ENCODE peak calls at places on chromosomes 1 and 21, in nine cellular contexts. One of them, this sample, is unnamed. For H4K20me1, the result is how much of the 10 kb centered on the place peaks cover.

GRCh38 chr1:112558634-112559033 is 49.9 kb downstream of the WNT2B start:
- DNase-seq in SK-N-SH: no peak
- DNase-seq in GM23248: no peak
- DNase-seq in OCI-LY7: no peak
- DNase-seq in osteoblast: no peak
- DNase-seq in hepatocyte: no peak
- DNase-seq in H1: no peak
- DNase-seq in GM23338: no peak
- DNase-seq in H9: no peak
- DNase-seq in this sample: no peak

GRCh38 chr1:227152525-227152924 is 165.8 kb downstream of the CDC42BPA start:
- DNase-seq in SK-N-SH: no peak
- DNase-seq in GM23248: no peak
- DNase-seq in OCI-LY7: no peak
- DNase-seq in osteoblast: no peak
- DNase-seq in hepatocyte: no peak
- DNase-seq in H1: no peak
- DNase-seq in GM23338: no peak
- DNase-seq in H9: no peak
- DNase-seq in this sample: no peak

GRCh38 chr1:204791453-204792366 is 79.0 kb upstream of the NFASC start:
- DNase-seq in SK-N-SH: peak
- DNase-seq in GM23248: peak
- DNase-seq in OCI-LY7: peak
- DNase-seq in osteoblast: peak
- DNase-seq in hepatocyte: peak
- DNase-seq in H1: peak
- DNase-seq in GM23338: peak
- DNase-seq in H9: peak
- DNase-seq in this sample: peak

GRCh38 chr1:96075704-96076455 is 645.7 kb upstream of the PTBP2 start:
- DNase-seq in SK-N-SH: no peak
- DNase-seq in GM23248: no peak
- DNase-seq in OCI-LY7: no peak
- DNase-seq in osteoblast: no peak
- DNase-seq in hepatocyte: no peak
- DNase-seq in H1: no peak
- DNase-seq in GM23338: no peak
- DNase-seq in H9: no peak
- DNase-seq in this sample: no peak

GRCh38 chr21:21688877-21689276 is 690.7 kb downstream of the NCAM2 start:
- DNase-seq in SK-N-SH: peak
- DNase-seq in GM23248: peak
- DNase-seq in OCI-LY7: no peak
- DNase-seq in osteoblast: no peak
- DNase-seq in hepatocyte: peak
- DNase-seq in H1: peak
- DNase-seq in GM23338: peak
- DNase-seq in H9: peak
- DNase-seq in this sample: peak

GRCh38 chr1:205456868-205457724 is 1.3 kb upstream of the BLACAT1 start:
- DNase-seq in SK-N-SH: peak
- DNase-seq in GM23248: no peak
- DNase-seq in OCI-LY7: no peak
- DNase-seq in osteoblast: peak
- DNase-seq in hepatocyte: no peak
- DNase-seq in H1: peak
- DNase-seq in GM23338: peak
- DNase-seq in H9: peak
- DNase-seq in this sample: no peak

GRCh38 chr1:69055223-69055622 is 512.5 kb upstream of the LRRC7 start:
- DNase-seq in SK-N-SH: no peak
- DNase-seq in GM23248: no peak
- DNase-seq in OCI-LY7: no peak
- DNase-seq in osteoblast: no peak
- DNase-seq in hepatocyte: no peak
- DNase-seq in H1: no peak
- DNase-seq in GM23338: no peak
- DNase-seq in H9: no peak
- DNase-seq in this sample: peak

GRCh38 chr1:228798047-228798446 is 62.8 kb downstream of the RHOU start:
- DNase-seq in SK-N-SH: no peak
- DNase-seq in GM23248: no peak
- DNase-seq in OCI-LY7: no peak
- DNase-seq in osteoblast: no peak
- DNase-seq in hepatocyte: no peak
- DNase-seq in H1: no peak
- DNase-seq in GM23338: no peak
- DNase-seq in H9: no peak
- DNase-seq in this sample: no peak

GRCh38 chr1:221439008-221439733 is 302.7 kb downstream of the DUSP10 start:
- DNase-seq in SK-N-SH: no peak
- DNase-seq in GM23248: peak
- DNase-seq in OCI-LY7: no peak
- DNase-seq in osteoblast: peak
- DNase-seq in hepatocyte: peak
- DNase-seq in H1: no peak
- DNase-seq in GM23338: no peak
- DNase-seq in H9: no peak
- DNase-seq in this sample: peak

GRCh38 chr1:75589637-75590036 is 21.3 kb downstream of the SLC44A5 start:
- DNase-seq in SK-N-SH: no peak
- DNase-seq in GM23248: no peak
- DNase-seq in OCI-LY7: no peak
- DNase-seq in osteoblast: no peak
- DNase-seq in hepatocyte: no peak
- DNase-seq in H1: no peak
- DNase-seq in GM23338: peak
- DNase-seq in H9: no peak
- DNase-seq in this sample: no peak

GRCh38 chr1:88350648-88351047 is 333.4 kb upstream of the PKN2 start:
- DNase-seq in SK-N-SH: no peak
- DNase-seq in GM23248: no peak
- DNase-seq in OCI-LY7: no peak
- DNase-seq in osteoblast: no peak
- DNase-seq in hepatocyte: no peak
- DNase-seq in H1: no peak
- DNase-seq in GM23338: no peak
- DNase-seq in H9: no peak
- DNase-seq in this sample: no peak

GRCh38 chr1:233364695-233365539 is 37.4 kb downstream of the MAP3K21 start:
- DNase-seq in SK-N-SH: peak
- DNase-seq in GM23248: peak
- DNase-seq in OCI-LY7: peak
- DNase-seq in osteoblast: peak
- DNase-seq in hepatocyte: no peak
- DNase-seq in H1: no peak
- DNase-seq in GM23338: peak
- DNase-seq in H9: no peak
- DNase-seq in this sample: peak

GRCh38 chr1:227712648-227713047 is 22.5 kb downstream of the JMJD4 start:
- DNase-seq in SK-N-SH: no peak
- DNase-seq in GM23248: no peak
- DNase-seq in OCI-LY7: no peak
- DNase-seq in osteoblast: no peak
- DNase-seq in hepatocyte: no peak
- DNase-seq in H1: no peak
- DNase-seq in GM23338: no peak
- DNase-seq in H9: no peak
- DNase-seq in this sample: no peak

GRCh38 chr1:213425631-213426030 is 374.6 kb downstream of the RPS6KC1 start:
- DNase-seq in SK-N-SH: no peak
- DNase-seq in GM23248: no peak
- DNase-seq in OCI-LY7: no peak
- DNase-seq in osteoblast: no peak
- DNase-seq in hepatocyte: no peak
- DNase-seq in H1: no peak
- DNase-seq in GM23338: no peak
- DNase-seq in H9: no peak
- DNase-seq in this sample: no peak

GRCh38 chr1:92980732-92981647 is 19.7 kb upstream of the DIPK1A start:
- DNase-seq in SK-N-SH: no peak
- DNase-seq in GM23248: no peak
- DNase-seq in OCI-LY7: peak
- DNase-seq in osteoblast: no peak
- DNase-seq in hepatocyte: no peak
- DNase-seq in H1: no peak
- DNase-seq in GM23338: no peak
- DNase-seq in H9: no peak
- DNase-seq in this sample: no peak

GRCh38 chr1:54582566-54583306 is 34.7 kb downstream of the ACOT11 start:
- DNase-seq in SK-N-SH: peak
- DNase-seq in GM23248: no peak
- DNase-seq in OCI-LY7: no peak
- DNase-seq in osteoblast: peak
- DNase-seq in hepatocyte: no peak
- DNase-seq in H1: peak
- DNase-seq in GM23338: peak
- DNase-seq in H9: peak
- DNase-seq in this sample: no peak

GRCh38 chr1:49045371-49045770 is 268.7 kb upstream of the BEND5 start:
- DNase-seq in SK-N-SH: no peak
- DNase-seq in GM23248: no peak
- DNase-seq in OCI-LY7: no peak
- DNase-seq in osteoblast: no peak
- DNase-seq in hepatocyte: no peak
- DNase-seq in H1: no peak
- DNase-seq in GM23338: no peak
- DNase-seq in H9: no peak
- DNase-seq in this sample: no peak
- H4K20me1 ChIP-seq in SK-N-SH: under half
- H4K20me1 ChIP-seq in GM23248: under half
- H4K20me1 ChIP-seq in OCI-LY7: under half
- H4K20me1 ChIP-seq in osteoblast: under half
- H4K20me1 ChIP-seq in hepatocyte: under half
- H4K20me1 ChIP-seq in H1: under half
- H4K20me1 ChIP-seq in GM23338: under half
- H4K20me1 ChIP-seq in H9: under half
- H4K20me1 ChIP-seq in this sample: under half

DNA sequence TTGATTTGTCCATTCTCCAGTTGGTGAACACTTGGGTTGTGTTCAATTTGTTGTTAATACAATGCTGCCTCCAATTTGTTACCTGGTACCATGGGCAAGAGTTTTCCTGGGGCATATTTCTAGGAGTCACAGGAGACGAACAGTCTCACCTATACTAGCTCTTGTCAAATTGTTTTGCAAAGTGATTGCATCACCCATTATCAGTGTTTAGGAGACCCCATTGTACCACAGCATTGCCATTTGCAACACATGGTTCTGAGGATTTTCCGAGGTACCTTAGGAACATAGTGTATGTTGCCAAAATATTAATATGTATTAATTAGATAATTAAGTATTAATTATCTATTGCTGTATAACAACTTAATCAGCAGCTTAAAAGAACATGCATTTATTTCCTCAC is 97.8 kb downstream of the LPAR3 start:
- DNase-seq in SK-N-SH: no peak
- DNase-seq in GM23248: no peak
- DNase-seq in OCI-LY7: no peak
- DNase-seq in osteoblast: no peak
- DNase-seq in hepatocyte: no peak
- DNase-seq in H1: no peak
- DNase-seq in GM23338: no peak
- DNase-seq in H9: no peak
- DNase-seq in this sample: no peak
- H4K20me1 ChIP-seq in SK-N-SH: under half
- H4K20me1 ChIP-seq in GM23248: under half
- H4K20me1 ChIP-seq in OCI-LY7: under half
- H4K20me1 ChIP-seq in osteoblast: under half
- H4K20me1 ChIP-seq in hepatocyte: under half
- H4K20me1 ChIP-seq in H1: under half
- H4K20me1 ChIP-seq in GM23338: under half
- H4K20me1 ChIP-seq in H9: under half
- H4K20me1 ChIP-seq in this sample: under half

DNA sequence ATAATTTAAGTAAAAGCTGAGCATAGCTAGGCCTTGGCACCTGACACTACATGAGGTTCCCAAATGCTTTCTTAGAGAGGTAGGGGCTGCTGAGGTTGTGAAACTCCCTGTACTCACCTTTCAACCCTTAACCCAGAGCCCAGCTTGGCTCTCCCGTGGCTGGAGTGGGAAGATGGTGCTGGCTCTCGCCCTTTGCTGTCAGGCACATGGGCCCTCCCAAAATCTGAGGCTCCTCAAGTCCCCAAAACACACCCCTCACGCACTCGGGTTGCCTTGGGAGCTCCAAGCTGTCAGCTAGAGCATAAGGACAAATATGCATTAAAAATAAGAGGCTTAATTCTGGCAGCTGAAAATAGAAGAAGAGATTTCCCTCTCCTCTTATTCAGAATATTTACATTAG is 46.7 kb upstream of the PLPPR4 start:
- DNase-seq in SK-N-SH: no peak
- DNase-seq in GM23248: no peak
- DNase-seq in OCI-LY7: no peak
- DNase-seq in osteoblast: no peak
- DNase-seq in hepatocyte: no peak
- DNase-seq in H1: peak
- DNase-seq in GM23338: peak
- DNase-seq in H9: peak
- DNase-seq in this sample: no peak
- H4K20me1 ChIP-seq in SK-N-SH: under half
- H4K20me1 ChIP-seq in GM23248: under half
- H4K20me1 ChIP-seq in OCI-LY7: under half
- H4K20me1 ChIP-seq in osteoblast: under half
- H4K20me1 ChIP-seq in hepatocyte: under half
- H4K20me1 ChIP-seq in H1: under half
- H4K20me1 ChIP-seq in GM23338: under half
- H4K20me1 ChIP-seq in H9: under half
- H4K20me1 ChIP-seq in this sample: under half

GRCh38 chr1:169110691-169111447 is 4.4 kb downstream of the ATP1B1 start:
- DNase-seq in SK-N-SH: peak
- DNase-seq in GM23248: no peak
- DNase-seq in OCI-LY7: no peak
- DNase-seq in osteoblast: peak
- DNase-seq in hepatocyte: no peak
- DNase-seq in H1: no peak
- DNase-seq in GM23338: no peak
- DNase-seq in H9: no peak
- DNase-seq in this sample: peak

GRCh38 chr1:169112241-169112640 is 5.8 kb downstream of the ATP1B1 start:
- DNase-seq in SK-N-SH: no peak
- DNase-seq in GM23248: no peak
- DNase-seq in OCI-LY7: no peak
- DNase-seq in osteoblast: no peak
- DNase-seq in hepatocyte: no peak
- DNase-seq in H1: no peak
- DNase-seq in GM23338: no peak
- DNase-seq in H9: no peak
- DNase-seq in this sample: peak

GRCh38 chr1:169110265-169110664 is 3.8 kb downstream of the ATP1B1 start:
- DNase-seq in SK-N-SH: no peak
- DNase-seq in GM23248: no peak
- DNase-seq in OCI-LY7: no peak
- DNase-seq in osteoblast: no peak
- DNase-seq in hepatocyte: no peak
- DNase-seq in H1: no peak
- DNase-seq in GM23338: no peak
- DNase-seq in H9: no peak
- DNase-seq in this sample: no peak

GRCh38 chr1:169109561-169110134 is 3.2 kb downstream of the ATP1B1 start:
- DNase-seq in SK-N-SH: peak
- DNase-seq in GM23248: no peak
- DNase-seq in OCI-LY7: peak
- DNase-seq in osteoblast: peak
- DNase-seq in hepatocyte: peak
- DNase-seq in H1: no peak
- DNase-seq in GM23338: peak
- DNase-seq in H9: no peak
- DNase-seq in this sample: peak

GRCh38 chr1:169111472-169111871 is 5.0 kb downstream of the ATP1B1 start:
- DNase-seq in SK-N-SH: no peak
- DNase-seq in GM23248: no peak
- DNase-seq in OCI-LY7: no peak
- DNase-seq in osteoblast: no peak
- DNase-seq in hepatocyte: no peak
- DNase-seq in H1: no peak
- DNase-seq in GM23338: no peak
- DNase-seq in H9: no peak
- DNase-seq in this sample: no peak
- H4K20me1 ChIP-seq in SK-N-SH: under half
- H4K20me1 ChIP-seq in GM23248: under half
- H4K20me1 ChIP-seq in OCI-LY7: under half
- H4K20me1 ChIP-seq in osteoblast: under half
- H4K20me1 ChIP-seq in hepatocyte: under half
- H4K20me1 ChIP-seq in H1: under half
- H4K20me1 ChIP-seq in GM23338: under half
- H4K20me1 ChIP-seq in H9: under half
- H4K20me1 ChIP-seq in this sample: under half